ENCODE peak calls at places on chromosomes 16 and 17, in four cellular contexts. J is A549, K is GM12878, E is HepG2. Z is an unnamed sample.

GRCh38 chr17:27805520-27806146 is 5.3 kb upstream of the NOS2 start:
- DNase-seq in J (peak; percentile 93), K (peak; percentile 70), E (peak; percentile 78), Z (peak; percentile 82)

GRCh38 chr17:28367641-28368305 is 2.3 kb downstream of the VTN start:
- DNase-seq in K (no peak), J (no peak), E (no peak), Z (no peak)

GRCh38 chr16:88941933-88942909 is 34.8 kb downstream of the CBFA2T3 start:
- DNase-seq in E (no peak), J (peak; percentile 81), K (no peak), Z (peak; percentile 95)

GRCh38 chr17:45050680-45051059 is 762 bp downstream of the DCAKD start:
- DNase-seq in E (peak; percentile 60), J (peak; percentile 45), K (no peak), Z (peak; percentile 56)

GRCh38 chr16:8026450-8026849 is 563.9 kb downstream of the TMEM114 start:
- DNase-seq in K (no peak), E (no peak), J (no peak), Z (no peak)

GRCh38 chr17:70320642-70321345 is 151.5 kb downstream of the KCNJ2 start:
- DNase-seq in E (no peak), K (no peak), J (no peak), Z (peak; percentile 66)

GRCh38 chr17:32741381-32741780 is 135.5 kb downstream of the MYO1D start:
- DNase-seq in K (no peak), J (no peak), E (no peak), Z (no peak)

GRCh38 chr17:58658804-58659713 is 32.8 kb downstream of the TEX14 start:
- DNase-seq in E (peak; percentile 95), J (peak; percentile 92), K (peak; percentile 95), Z (peak; percentile 93)

GRCh38 chr16:57051696-57052228 is 40.6 kb upstream of the CPNE2 start:
- DNase-seq in E (no peak), K (no peak), J (no peak), Z (no peak)

GRCh38 chr16:14475370-14476139 is 154.5 kb downstream of the PARN start:
- DNase-seq in E (peak; percentile 91), K (no peak), J (peak; percentile 73), Z (no peak)

GRCh38 chr17:43324205-43324893 is 74.4 kb upstream of the ARL4D start:
- DNase-seq in E (no peak), J (no peak), K (peak; percentile 35), Z (no peak)

GRCh38 chr17:38558751-38559024 is 47.1 kb downstream of the SRCIN1 start:
- DNase-seq in E (no peak), K (no peak), J (no peak), Z (no peak)

GRCh38 chr17:48630009-48630924 is 4.1 kb upstream of the HOXB9 start:
- DNase-seq in J (no peak), K (no peak), E (no peak), Z (no peak)

GRCh38 chr16:68642436-68643064 is 2.6 kb upstream of the CDH3 start:
- DNase-seq in E (no peak), J (no peak), K (no peak), Z (peak; percentile 72)

GRCh38 chr17:5631958-5632357 is 47.6 kb upstream of the NLRP1 start:
- DNase-seq in E (no peak), K (no peak), J (no peak), Z (no peak)

GRCh38 chr16:84643180-84643583 is 5.1 kb upstream of the KLHL36 start:
- DNase-seq in J (no peak), K (no peak), E (peak; percentile 35), Z (no peak)

GRCh38 chr17:21573961-21574610 is 118.2 kb upstream of the KCNJ18 start:
- DNase-seq in K (no peak), J (no peak), E (no peak), Z (peak; percentile 81)

GRCh38 chr17:45951941-45952340 is 47.1 kb upstream of the STH start:
- DNase-seq in J (no peak), K (no peak), E (no peak), Z (no peak)

GRCh38 chr16:4601317-4602186 is 13.1 kb downstream of the UBALD1 start:
- DNase-seq in E (no peak), K (no peak), J (no peak), Z (peak; percentile 36)

GRCh38 chr16:3017806-3018506 is at the start of gene CLDN6:
- DNase-seq in K (no peak), J (no peak), E (no peak), Z (peak; percentile 92)

GRCh38 chr16:66212426-66212825 is 154.1 kb upstream of the CDH5 start:
- DNase-seq in J (no peak), E (no peak), K (no peak), Z (peak; percentile 48)

GRCh38 chr17:29565643-29566472 is 979 bp downstream of the ABHD15 start:
- DNase-seq in K (no peak), E (peak; percentile 25), J (peak; percentile 70), Z (peak; percentile 64)

GRCh38 chr17:9343513-9343912 is 232.1 kb downstream of the STX8 start:
- DNase-seq in E (no peak), K (no peak), J (no peak), Z (peak; percentile 24)

GRCh38 chr16:18803569-18804462 is 2.5 kb upstream of the ARL6IP1 start:
- DNase-seq in J (no peak), E (no peak), K (no peak), Z (no peak)

GRCh38 chr17:1460233-1460632 is 4.2 kb upstream of the CRK start:
- DNase-seq in E (peak; percentile 45), K (no peak), J (peak; percentile 61), Z (no peak)

GRCh38 chr17:47785538-47786123 is 36.0 kb downstream of the OSBPL7 start:
- DNase-seq in K (no peak), E (peak; percentile 52), J (no peak), Z (no peak)

DNA sequence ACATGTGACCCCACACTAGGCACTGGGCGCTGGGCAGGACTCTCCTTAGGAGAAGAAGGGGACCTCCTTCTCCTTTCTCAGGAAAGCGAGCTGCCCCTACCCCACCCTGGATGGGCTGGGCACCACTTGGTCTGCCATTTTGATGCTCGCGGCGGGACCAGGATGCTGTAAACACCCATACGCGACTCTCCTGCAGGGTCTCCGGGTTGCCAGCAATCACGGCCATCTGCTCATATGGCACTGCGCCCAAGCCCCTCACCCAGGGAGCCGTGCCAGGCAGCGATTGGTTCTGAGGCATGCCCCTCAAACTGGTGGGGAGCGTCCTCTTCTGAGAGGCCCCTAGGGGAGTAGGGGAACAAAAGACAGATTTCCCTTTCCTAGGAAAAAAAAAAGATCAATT is 99.0 kb downstream of the C16orf78 start:
- DNase-seq in E (no peak), J (no peak), K (no peak), Z (no peak)
- H3K4me1 ChIP-seq in E (no peaks in the 10 kb centered on the region), J (no peaks in the 10 kb centered on the region), K (no peaks in the 10 kb centered on the region), Z (no peaks in the 10 kb centered on the region)

DNA sequence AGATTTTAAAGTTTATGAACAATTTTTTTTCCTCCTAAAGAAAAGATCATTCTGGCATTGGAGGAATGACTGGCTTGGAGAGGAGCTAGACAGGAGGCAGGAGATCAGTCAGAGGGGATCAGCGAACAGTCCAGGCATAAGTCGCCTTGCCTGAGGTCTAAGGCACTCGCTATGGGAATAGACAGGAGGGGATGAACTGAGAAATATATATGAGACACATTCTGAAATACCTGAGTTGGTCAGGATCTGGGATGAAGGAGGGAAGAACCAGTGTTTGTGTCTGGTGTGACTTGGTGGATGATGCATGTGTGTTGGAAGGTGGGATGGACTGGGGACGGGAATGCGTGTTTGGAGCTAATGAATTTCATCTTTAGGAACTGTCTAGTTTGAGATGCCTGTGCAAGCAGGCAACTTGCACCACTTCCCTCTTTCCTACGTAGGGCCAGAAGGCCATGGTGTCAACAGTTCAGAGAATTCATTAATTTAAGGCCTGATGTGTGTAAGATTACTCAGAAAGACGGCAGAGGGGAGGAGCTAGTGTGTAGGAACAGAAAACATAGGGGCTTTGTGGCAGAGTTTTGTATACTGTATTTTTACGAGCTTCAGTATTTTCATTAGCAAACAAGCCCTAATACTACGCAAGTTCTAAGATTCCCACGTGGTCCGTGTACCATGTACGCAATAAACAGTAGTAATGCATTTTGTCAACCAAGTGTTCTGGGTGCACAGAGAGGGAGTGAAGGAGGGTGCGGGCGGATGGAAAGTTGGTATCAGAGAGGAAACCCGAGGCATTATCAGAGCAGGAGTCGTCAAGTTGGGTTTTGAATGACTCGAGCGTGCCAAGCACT is 825 bp downstream of the HEATR6 start:
- DNase-seq in E (no peak), J (no peak), K (no peak), Z (peak; percentile 28)
- TF ChIP-seq PBX3 in E (no peak), J (no peak), K (no peak), Z (no peak)

DNA sequence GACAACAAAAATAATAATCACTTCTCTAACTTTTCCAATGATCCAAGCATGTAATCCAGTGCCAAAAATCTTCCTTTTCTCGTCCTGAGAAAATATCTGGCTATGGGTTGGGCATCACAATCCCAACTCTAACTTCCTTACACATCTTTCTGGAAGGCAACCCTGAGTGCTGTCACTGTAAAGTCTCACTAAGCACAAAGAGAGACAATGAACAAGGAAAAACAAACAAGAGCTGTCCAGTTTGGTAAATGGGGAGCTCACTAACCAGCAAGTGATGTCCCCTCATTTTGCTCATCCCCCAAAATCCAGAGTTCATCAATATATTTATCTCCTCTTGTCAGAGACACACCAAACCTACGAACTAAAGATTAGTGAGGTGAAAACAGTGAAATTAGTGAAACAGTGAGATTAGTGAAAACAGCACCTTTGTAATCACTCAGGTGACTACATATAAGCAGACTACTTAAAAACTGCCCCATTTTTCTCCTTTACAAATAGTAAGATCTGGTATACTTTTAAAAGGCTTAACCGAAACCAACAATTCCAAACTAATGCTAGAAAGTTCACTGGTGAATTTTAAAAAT is 5.4 kb downstream of the USP32 start:
- DNase-seq in E (no peak), J (no peak), K (no peak), Z (no peak)
- H3K4me1 ChIP-seq in E (peaks cover 73% of the 10 kb centered on the region), J (peaks cover 44% of the 10 kb centered on the region), K (peaks cover 3% of the 10 kb centered on the region), Z (peaks cover 29% of the 10 kb centered on the region)

GRCh38 chr17:77721823-77722160 is 236.7 kb upstream of the TNRC6C start:
- DNase-seq in K (no peak), E (no peak), J (no peak), Z (no peak)

GRCh38 chr17:77718669-77718961 is 239.9 kb upstream of the TNRC6C start:
- DNase-seq in J (no peak), E (no peak), K (no peak), Z (no peak)

GRCh38 chr17:77720946-77721822 is 237.3 kb upstream of the TNRC6C start:
- DNase-seq in E (no peak), K (no peak), J (no peak), Z (no peak)

GRCh38 chr17:77717941-77718668 is 240.4 kb upstream of the TNRC6C start:
- DNase-seq in J (no peak), K (no peak), E (peak; percentile 46), Z (no peak)

GRCh38 chr17:77719806-77720205 is 238.7 kb upstream of the TNRC6C start:
- DNase-seq in J (no peak), E (no peak), K (no peak), Z (no peak)
- TF ChIP-seq PBX3 in J (no peak), E (no peak), K (no peak), Z (no peak)

Z was measured in SK-N-SH.